ENCODE peak calls at places on chromosome 6, in nine cellular contexts. T, C, J, P, G, W, F, D and E are unnamed samples.

GRCh38 chr6:43669050-43669921 is 18.3 kb downstream of the MRPS18A start:
- DNase-seq in W (no peak), F (peak), G (no peak), J (peak), C (peak), P (no peak), D (peak), T (no peak), E (no peak)

GRCh38 chr6:56356431-56356830 is 109.1 kb upstream of the COL21A1 start:
- DNase-seq in T (peak), C (peak), P (no peak), F (no peak), J (peak), G (no peak), W (no peak), D (no peak), E (no peak)

GRCh38 chr6:43516697-43517502 is at the start of the genes POLR1C and YIPF3:
- DNase-seq in D (peak), C (peak), W (peak), G (peak), P (peak), F (peak), J (peak), T (peak), E (peak)

GRCh38 chr6:37304766-37305165 is 46.8 kb upstream of the TMEM217 start:
- DNase-seq in W (no peak), G (no peak), D (no peak), T (no peak), J (no peak), F (no peak), C (no peak), P (no peak), E (no peak)

GRCh38 chr6:107267634-107268033 is 152.3 kb upstream of the BEND3 start:
- DNase-seq in W (no peak), P (no peak), G (no peak), J (no peak), C (no peak), F (no peak), T (no peak), D (no peak), E (no peak)

GRCh38 chr6:43798688-43799444 is 28.9 kb downstream of the VEGFA start:
- DNase-seq in W (no peak), J (peak), P (peak), C (peak), T (peak), F (no peak), D (peak), G (no peak), E (no peak)

GRCh38 chr6:125002090-125002741 is 40.0 kb downstream of the RNF217 start:
- DNase-seq in J (peak), F (peak), T (peak), W (no peak), C (peak), G (no peak), D (no peak), P (no peak), E (no peak)

GRCh38 chr6:75116946-75117345 is 88.9 kb downstream of the COL12A1 start:
- DNase-seq in W (no peak), C (peak), J (peak), D (no peak), G (no peak), P (no peak), F (no peak), T (peak), E (no peak)

GRCh38 chr6:15090745-15091384 is 155.0 kb upstream of the JARID2 start:
- DNase-seq in P (no peak), D (no peak), F (no peak), C (no peak), G (no peak), W (no peak), J (no peak), T (no peak), E (no peak)

GRCh38 chr6:32982084-32982701 is 13.8 kb downstream of the BRD2 start:
- DNase-seq in D (no peak), T (no peak), F (no peak), W (no peak), P (no peak), G (no peak), J (no peak), C (no peak), E (no peak)

GRCh38 chr6:19477563-19477962 is 359.6 kb upstream of the ID4 start:
- DNase-seq in P (no peak), C (no peak), F (no peak), W (no peak), G (no peak), T (no peak), J (no peak), D (no peak), E (no peak)

GRCh38 chr6:19472168-19472567 is 365.0 kb upstream of the ID4 start:
- DNase-seq in C (peak), J (peak), T (peak), G (no peak), P (no peak), W (no peak), F (no peak), D (no peak), E (no peak)

GRCh38 chr6:19478273-19478672 is 358.9 kb upstream of the ID4 start:
- DNase-seq in T (no peak), C (no peak), F (no peak), P (no peak), J (no peak), G (no peak), W (no peak), D (no peak), E (no peak)

GRCh38 chr6:19470333-19470732 is 366.8 kb upstream of the ID4 start:
- DNase-seq in G (no peak), J (no peak), D (no peak), W (no peak), C (no peak), F (no peak), T (no peak), P (no peak), E (no peak)

DNA sequence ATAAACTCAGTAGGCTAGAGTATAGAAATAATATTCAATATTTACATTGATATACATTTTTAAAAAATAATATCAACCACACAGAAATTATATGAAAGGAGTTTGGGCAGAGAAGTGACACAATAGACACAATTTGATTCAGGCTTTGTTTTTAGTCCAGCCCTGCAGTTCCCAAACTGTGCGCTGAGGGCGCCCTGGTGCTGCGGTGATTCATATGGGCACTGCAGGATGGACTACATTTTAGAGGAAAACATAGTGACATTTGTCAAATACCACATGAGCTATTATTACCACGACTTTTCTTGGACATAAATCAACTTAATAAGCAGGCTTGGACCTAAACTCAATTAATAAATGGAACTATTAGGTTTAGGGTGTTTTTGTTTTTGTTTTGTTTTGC is 364.3 kb upstream of the ID4 start:
- DNase-seq in D (no peak), J (no peak), P (no peak), W (no peak), G (no peak), F (peak), T (peak), C (peak), E (no peak)
- TF ChIP-seq CTCF in D (peak), J (no peak), P (peak), W (no peak), G (peak), F (peak), T (peak), C (peak), E (peak)

DNA sequence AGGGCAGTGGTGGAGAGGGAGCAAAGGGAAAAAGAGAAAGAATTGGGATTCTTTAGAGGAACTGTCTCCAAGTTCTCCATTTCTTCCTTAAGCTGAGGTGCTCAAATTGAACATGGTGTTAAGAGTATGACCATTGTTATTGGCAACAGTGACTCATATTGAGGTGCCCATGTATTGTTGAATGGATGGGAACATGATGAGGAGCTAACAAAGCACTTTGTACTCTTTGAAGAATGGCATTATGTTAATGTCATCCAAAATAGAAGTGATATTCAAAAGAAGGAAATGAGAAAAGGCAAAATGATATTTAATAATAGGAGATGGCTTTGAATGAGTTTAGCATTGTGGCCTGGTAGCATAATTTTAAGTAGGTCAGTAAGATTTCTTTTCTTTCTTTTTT is 261.1 kb downstream of the QKI start:
- DNase-seq in P (no peak), D (no peak), J (no peak), F (no peak), W (no peak), T (no peak), G (no peak), C (no peak), E (no peak)
- TF ChIP-seq CTCF in P (no peak), D (no peak), J (no peak), F (no peak), W (no peak), T (no peak), G (no peak), C (no peak), E (no peak)

GRCh38 chr6:5204340-5204739 is 56.4 kb downstream of the LYRM4 start:
- DNase-seq in J (no peak), D (no peak), G (no peak), C (no peak), W (no peak), T (no peak), F (no peak), P (no peak), E (no peak)

GRCh38 chr6:5208039-5208438 is 52.7 kb downstream of the LYRM4 start:
- DNase-seq in P (no peak), W (no peak), C (peak), G (no peak), D (no peak), T (peak), F (no peak), J (peak), E (no peak)

GRCh38 chr6:5206920-5207561 is 53.7 kb downstream of the LYRM4 start:
- DNase-seq in T (no peak), G (no peak), C (no peak), J (no peak), F (no peak), D (no peak), W (no peak), P (no peak), E (no peak)

GRCh38 chr6:5205035-5205469 is 55.7 kb downstream of the LYRM4 start:
- DNase-seq in W (no peak), G (no peak), J (no peak), F (peak), C (peak), T (no peak), D (no peak), P (no peak), E (no peak)

GRCh38 chr6:5205877-5206840 is 54.6 kb downstream of the LYRM4 start:
- DNase-seq in P (peak), T (peak), W (peak), J (peak), D (peak), C (peak), F (no peak), G (no peak), E (no peak)
- TF ChIP-seq CTCF in P (no peak), T (no peak), W (no peak), J (no peak), D (no peak), C (no peak), F (no peak), G (no peak), E (no peak)

DNA sequence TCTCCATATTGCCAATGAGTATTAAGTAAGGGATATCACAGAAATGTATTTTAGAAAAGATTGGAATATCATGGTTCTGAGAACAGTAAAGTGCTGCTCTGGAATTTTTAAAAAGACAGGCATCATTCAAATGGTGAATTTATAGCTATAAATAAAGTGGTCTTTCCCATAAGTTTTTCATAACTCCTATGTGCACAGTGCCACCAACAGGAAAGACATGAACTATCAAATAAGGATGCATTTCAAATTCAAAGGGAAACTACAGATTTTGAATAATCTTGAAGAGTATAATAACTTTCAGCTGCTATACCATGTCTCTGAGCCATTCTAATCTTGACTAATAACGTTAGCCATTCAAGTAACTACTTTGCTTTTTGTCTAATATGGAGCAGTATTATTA is 456.8 kb upstream of the GJE1 start:
- DNase-seq in T (peak), G (no peak), P (no peak), D (no peak), J (peak), C (peak), W (no peak), F (no peak), E (no peak)
- TF ChIP-seq CTCF in T (peak), G (no peak), P (peak), D (peak), J (peak), C (peak), W (no peak), F (peak), E (peak)

GRCh38 chr6:27251672-27252251 is 4.3 kb downstream of the PRSS16 start:
- DNase-seq in J (peak), D (peak), G (peak), C (peak), T (peak), P (no peak), W (no peak), F (peak), E (no peak)

GRCh38 chr6:27250955-27251671 is 3.6 kb downstream of the PRSS16 start:
- DNase-seq in P (no peak), J (no peak), T (peak), C (peak), F (peak), G (peak), W (no peak), D (peak), E (no peak)

GRCh38 chr6:27254566-27254965 is 7.1 kb downstream of the PRSS16 start:
- DNase-seq in T (no peak), P (no peak), D (no peak), C (no peak), J (no peak), G (no peak), W (no peak), F (no peak), E (no peak)

GRCh38 chr6:27260339-27260738 is 12.8 kb downstream of the PRSS16 start:
- DNase-seq in C (no peak), G (peak), D (no peak), J (no peak), F (peak), W (no peak), P (no peak), T (no peak), E (no peak)

DNA sequence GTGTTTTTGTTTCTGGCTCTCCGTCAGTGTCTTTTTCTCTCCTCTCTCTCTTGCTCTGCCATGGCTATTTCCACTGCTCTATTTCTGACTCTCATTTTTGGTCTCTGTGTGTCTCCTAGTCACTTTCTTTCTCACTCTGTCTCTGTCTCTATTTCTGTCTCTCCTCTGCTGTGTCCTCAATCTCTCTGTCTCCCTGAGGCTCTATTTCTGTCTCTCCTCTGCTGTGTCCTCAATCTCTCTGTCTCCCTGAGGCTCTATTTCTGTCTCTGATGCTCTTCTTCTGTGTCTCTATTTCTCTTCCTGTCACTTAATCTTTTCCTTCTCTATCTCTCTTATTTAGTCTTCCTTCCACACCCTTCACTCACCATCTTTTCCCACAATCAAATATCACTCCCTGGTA is 8.4 kb downstream of the PRSS16 start:
- DNase-seq in J (no peak), D (no peak), G (no peak), T (no peak), C (no peak), P (no peak), F (no peak), W (no peak), E (no peak)
- TF ChIP-seq CTCF in J (no peak), D (no peak), G (no peak), T (no peak), C (no peak), P (no peak), F (no peak), W (no peak), E (no peak)

DNA sequence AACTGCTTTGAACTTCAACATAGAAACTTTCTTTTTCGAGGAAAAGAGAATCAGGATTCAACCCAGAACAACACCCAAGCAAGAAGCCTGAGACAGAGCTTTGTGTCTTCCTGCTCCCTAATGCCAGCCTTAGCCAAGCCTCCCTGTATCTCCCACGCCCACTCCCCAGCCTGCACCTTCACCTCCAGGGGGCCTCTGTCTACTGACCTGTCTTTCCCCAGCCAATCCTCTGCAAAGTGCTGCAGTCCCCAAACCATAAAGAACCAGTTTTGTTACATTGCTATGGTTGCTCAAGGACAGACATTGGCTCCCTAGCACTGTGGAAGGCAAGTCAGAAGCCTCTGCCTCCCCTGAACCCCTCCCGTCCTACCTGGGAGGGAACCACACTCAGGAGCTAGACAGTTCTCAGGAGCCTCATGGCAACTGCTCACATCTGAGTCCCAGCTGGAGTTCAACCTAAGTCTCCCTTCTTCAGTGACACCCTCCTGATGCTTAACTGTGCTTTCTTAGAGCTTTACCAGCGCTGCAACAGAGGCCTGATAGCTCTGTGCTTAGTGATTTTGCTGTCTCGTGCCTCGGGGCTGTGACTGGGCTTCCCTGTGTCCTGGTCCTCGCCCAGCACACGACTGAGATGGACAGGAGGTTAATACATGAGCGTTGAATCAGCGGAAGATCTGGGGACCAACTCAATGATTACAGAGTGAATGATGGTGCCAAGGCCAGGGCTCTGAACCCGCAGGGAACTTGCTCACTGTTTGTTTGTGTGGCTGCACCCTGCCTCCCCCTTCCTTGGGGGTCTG is 101.5 kb upstream of the DUSP22 start:
- DNase-seq in J (no peak), W (no peak), P (no peak), F (peak), G (peak), T (no peak), C (no peak), D (peak), E (no peak)
- TF ChIP-seq CTCF in J (no peak), W (no peak), P (no peak), F (peak), G (no peak), T (peak), C (no peak), D (no peak), E (no peak)